ENCODE peak calls at places on chromosomes 5 and 9, in six cellular contexts. Q is H1, I is mesendoderm, P is IMR-90, W is mesenchymal stem cell, L is neuronal stem cell. G is an unnamed sample.

GRCh38 chr9:72165821-72166547 is 16.7 kb downstream of the GDA start:
- DNase-seq in P (no peak), L (no peak), I (no peak), W (no peak), Q (no peak), G (peak)

GRCh38 chr9:70494221-70494620 is 79.8 kb upstream of the KLF9 start:
- DNase-seq in I (no peak), L (no peak), W (no peak), Q (no peak), P (no peak), G (no peak)

GRCh38 chr5:149228610-149229297 is 42.9 kb upstream of the AFAP1L1 start:
- DNase-seq in W (peak), I (peak), L (no peak), Q (no peak), P (peak), G (peak)

GRCh38 chr5:88250010-88250409 is 18.6 kb downstream of the TMEM161B start:
- DNase-seq in P (no peak), W (no peak), L (no peak), I (no peak), Q (no peak), G (no peak)

GRCh38 chr9:92660266-92660665 is 9.7 kb downstream of the IPPK start:
- DNase-seq in I (no peak), P (no peak), W (no peak), L (no peak), Q (no peak), G (no peak)

GRCh38 chr9:15135167-15135792 is 171.7 kb downstream of the TTC39B start:
- DNase-seq in Q (no peak), I (peak), L (peak), P (peak), W (peak), G (peak)

GRCh38 chr5:132427285-132428146 is 58.0 kb downstream of the SLC22A5 start:
- DNase-seq in L (no peak), P (no peak), W (no peak), Q (no peak), I (peak), G (peak)

GRCh38 chr9:109794361-109795012 is 14.5 kb downstream of the PALM2AKAP2 start:
- DNase-seq in W (peak), P (peak), Q (no peak), I (no peak), L (no peak), G (peak)

GRCh38 chr5:17014686-17015085 is 78.6 kb upstream of the MYO10 start:
- DNase-seq in W (no peak), P (no peak), Q (no peak), L (no peak), I (no peak), G (no peak)

GRCh38 chr9:130467371-130467770 is 22.6 kb downstream of the ASS1 start:
- DNase-seq in I (no peak), Q (no peak), P (no peak), L (no peak), W (no peak), G (no peak)

GRCh38 chr9:19432473-19432872 is 23.7 kb downstream of the ACER2 start:
- DNase-seq in L (no peak), W (no peak), Q (no peak), I (no peak), P (no peak), G (no peak)

GRCh38 chr5:76660360-76660759 is 37.2 kb upstream of the F2RL2 start:
- DNase-seq in W (no peak), P (peak), I (no peak), Q (no peak), L (no peak), G (peak)

GRCh38 chr9:125649315-125649714 is 57.7 kb downstream of the MAPKAP1 start:
- DNase-seq in L (no peak), Q (no peak), I (peak), P (peak), W (peak), G (peak)

GRCh38 chr9:97511762-97512429 is 10.4 kb downstream of the TMOD1 start:
- DNase-seq in P (no peak), W (no peak), Q (no peak), I (no peak), L (no peak), G (no peak)

GRCh38 chr5:137214446-137215189 is 284.5 kb downstream of the SPOCK1 start:
- DNase-seq in W (no peak), Q (no peak), P (no peak), L (no peak), I (peak), G (peak)

GRCh38 chr9:133495327-133496293 is 16.7 kb upstream of the SLC2A6 start:
- DNase-seq in W (no peak), L (no peak), Q (no peak), I (no peak), P (no peak), G (no peak)
- H3K4me2 ChIP-seq in W (no peak), L (no peak), Q (no peak), I (no peak), P (no peak), G (no peak)

DNA sequence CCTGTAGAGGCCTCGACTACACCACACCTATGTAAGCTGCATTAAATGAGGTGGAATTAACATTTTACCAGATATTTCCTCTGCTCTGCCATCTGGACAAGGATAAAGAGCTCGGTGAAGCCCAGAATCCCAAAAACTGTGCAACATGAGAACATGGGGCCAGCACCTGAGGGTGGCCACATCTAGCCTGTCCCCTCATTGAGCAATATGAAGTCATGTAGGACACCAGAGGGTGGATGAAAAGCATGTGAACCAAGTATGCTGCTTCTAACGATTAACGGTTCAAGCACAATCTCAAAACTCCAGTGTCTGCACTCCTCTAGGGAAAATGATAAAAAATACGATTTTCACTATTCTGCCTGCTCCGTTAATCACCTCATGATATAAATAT is 545.8 kb downstream of the EBF1 start:
- DNase-seq in P (no peak), W (no peak), L (no peak), I (no peak), Q (no peak), G (no peak)
- H3K4me3 ChIP-seq in P (no peak), W (no peak), L (no peak), I (no peak), Q (no peak), G (no peak)

GRCh38 chr5:169970334-169970733 is 10.0 kb downstream of the INSYN2B start:
- DNase-seq in P (no peak), I (no peak), W (no peak), Q (no peak), L (no peak), G (no peak)
- H2BK120ac ChIP-seq in P (peak), I (no peak), W (no peak), Q (no peak), L (no peak), G (no peak)

GRCh38 chr5:95861858-95862561 is 39.5 kb upstream of the GLRX start:
- DNase-seq in I (no peak), Q (no peak), L (no peak), W (peak), P (peak), G (peak)
- H3K4me2 ChIP-seq in I (no peak), Q (no peak), L (no peak), W (no peak), P (peak), G (peak)

DNA sequence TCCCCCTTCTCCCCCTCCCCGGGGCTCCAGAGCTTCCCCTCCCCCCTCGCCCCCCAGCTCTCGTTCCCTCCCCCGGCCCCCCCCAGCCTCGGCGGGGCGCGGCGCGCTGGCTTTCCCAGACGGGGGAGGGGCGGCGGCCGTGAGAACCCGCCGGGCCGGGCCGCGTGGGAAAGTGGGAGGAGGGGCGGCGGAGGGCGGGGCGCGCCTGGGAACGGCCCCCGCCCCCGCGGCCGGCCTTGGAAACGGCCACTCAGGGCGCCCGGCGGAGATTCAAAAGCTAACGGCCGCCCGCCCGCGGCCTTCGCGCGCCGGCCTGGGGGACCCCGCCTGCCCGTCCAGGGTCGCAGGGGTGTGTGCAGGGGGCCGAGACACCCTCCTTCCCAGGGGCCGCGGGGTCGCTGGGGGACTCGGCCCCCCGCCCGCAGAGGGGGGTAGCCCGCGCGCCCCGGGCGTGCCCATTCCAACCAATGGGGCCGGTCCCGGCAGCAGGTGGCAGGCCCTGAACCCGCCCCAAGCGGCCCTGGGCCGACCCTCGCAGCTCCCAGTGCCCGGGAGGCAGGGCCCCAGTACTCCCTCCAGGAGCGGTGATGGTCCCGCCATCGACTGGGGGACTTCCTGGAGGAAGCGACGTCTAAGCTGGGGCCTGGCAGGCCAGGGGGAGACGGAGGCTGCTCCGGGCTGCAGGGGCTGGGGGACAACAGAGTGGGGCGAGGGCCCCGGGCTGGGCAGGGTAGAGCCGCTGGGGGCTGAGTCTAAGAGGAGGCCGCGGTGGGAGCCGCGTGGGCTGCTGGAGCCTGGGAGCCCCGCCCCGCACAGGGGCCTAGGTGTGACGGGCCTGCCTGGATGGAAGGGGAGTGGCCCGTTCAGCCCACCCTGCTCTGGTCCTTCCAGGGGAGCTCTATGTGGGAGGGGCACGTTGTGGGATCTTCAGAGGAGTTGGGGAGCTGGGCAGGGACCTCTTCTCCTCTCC is 14.2 kb upstream of the NRARP start:
- DNase-seq in I (no peak), Q (no peak), W (peak), L (no peak), P (no peak), G (no peak)
- H3K4me3 ChIP-seq in I (no peak), Q (peak), W (no peak), L (no peak), P (no peak), G (no peak)

GRCh38 chr9:83979812-83980394 is at the start of gene HNRNPK:
- DNase-seq in I (peak), W (peak), Q (peak), L (peak), P (peak), G (peak)
- H2BK120ac ChIP-seq in I (peak), W (peak), Q (peak), L (peak), P (peak), G (peak)

DNA sequence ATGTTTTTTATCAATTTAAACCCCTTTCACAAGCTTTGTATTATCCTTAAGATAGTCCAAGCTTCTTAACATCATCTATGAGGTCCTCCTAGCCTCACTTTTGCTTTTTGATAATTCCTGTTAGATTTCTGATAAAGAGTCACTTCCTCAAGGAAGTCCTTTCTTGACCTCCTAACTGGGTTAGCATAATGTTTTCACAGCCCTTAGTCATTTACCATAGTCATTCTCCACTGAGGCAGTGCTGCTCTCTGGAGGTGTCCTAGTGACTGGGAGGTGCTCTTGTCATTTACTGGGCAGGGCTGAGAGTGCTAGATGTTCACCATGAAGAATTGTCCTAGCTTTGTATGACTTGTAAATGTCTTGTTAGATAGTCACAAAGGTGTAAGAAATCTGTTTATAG is 26.4 kb downstream of the TNPO1 start:
- DNase-seq in Q (no peak), P (peak), L (no peak), I (peak), W (peak), G (no peak)
- H3K4me2 ChIP-seq in Q (no peak), P (no peak), L (no peak), I (no peak), W (no peak), G (no peak)

G was measured in trophoblast cell.